ENCODE peak calls at places on chromosomes 16 and 17, in ten cellular contexts. Q is lower leg skin; E is activated T-cell treated with anti-CD3 and anti-CD28 coated beads, Interleukin-2, amount 50 U/mL, for 24 hours; T is mesothelial cell of epicardium; S is GM10248; I is BJ; L is cardiac muscle cell; F is T-helper 9 cell; D is mesenteric fat pad; R is uterus. Y is an unnamed sample.

GRCh38 chr17:31078290-31078689 is 16.5 kb upstream of the NF1 start:
- DNase-seq in Q (no peak), E (no peak), T (no peak), S (no peak), I (no peak), L (no peak), F (no peak), D (no peak), R (no peak), Y (no peak)

GRCh38 chr16:62665269-62665668 is 629.0 kb upstream of the CDH8 start:
- DNase-seq in Q (no peak), E (no peak), T (no peak), S (no peak), I (no peak), L (no peak), F (no peak), D (no peak), R (no peak), Y (no peak)

GRCh38 chr17:41967141-41967920 is 736 bp downstream of the CNP start:
- DNase-seq in Q (no peak), E (no peak), T (no peak), S (peak), I (no peak), L (peak), F (no peak), D (no peak), R (no peak), Y (peak)

GRCh38 chr17:79953335-79953734 is 82.3 kb downstream of the TBC1D16 start:
- DNase-seq in Q (no peak), E (no peak), T (no peak), S (no peak), I (no peak), L (no peak), F (no peak), D (no peak), R (no peak), Y (no peak)

GRCh38 chr17:65644545-65644944 is 83.1 kb upstream of the AXIN2 start:
- DNase-seq in Q (no peak), E (no peak), T (no peak), S (no peak), I (no peak), L (no peak), F (no peak), D (no peak), R (no peak), Y (no peak)

GRCh38 chr17:979539-980405 is at the start of gene NXN:
- DNase-seq in Q (peak), E (peak), T (peak), S (peak), I (no peak), L (peak), F (peak), D (peak), R (peak), Y (peak)

GRCh38 chr17:1180958-1181768 is 1.4 kb upstream of the ABR start:
- DNase-seq in Q (no peak), E (no peak), T (no peak), S (peak), I (no peak), L (peak), F (no peak), D (no peak), R (no peak), Y (no peak)

GRCh38 chr16:29862383-29862883 is 593 bp downstream of the CDIPT start:
- DNase-seq in Q (no peak), E (no peak), T (no peak), S (no peak), I (no peak), L (peak), F (no peak), D (no peak), R (no peak), Y (no peak)

GRCh38 chr16:2782583-2783351 is 4.6 kb downstream of the PRSS33 start:
- DNase-seq in Q (no peak), E (no peak), T (no peak), S (no peak), I (no peak), L (no peak), F (no peak), D (peak), R (no peak), Y (peak)

GRCh38 chr17:2542056-2542455 is 30.4 kb upstream of the METTL16 start:
- DNase-seq in Q (no peak), E (no peak), T (no peak), S (no peak), I (no peak), L (no peak), F (no peak), D (no peak), R (no peak), Y (no peak)

GRCh38 chr17:5629133-5629532 is 44.8 kb upstream of the NLRP1 start:
- DNase-seq in Q (no peak), E (no peak), T (no peak), S (no peak), I (no peak), L (no peak), F (no peak), D (no peak), R (no peak), Y (no peak)

GRCh38 chr17:7351665-7352558 is at the start of gene KCTD11:
- DNase-seq in Q (peak), E (peak), T (peak), S (peak), I (peak), L (peak), F (peak), D (peak), R (peak), Y (peak)

GRCh38 chr16:54936979-54937672 is 6.5 kb downstream of the IRX5 start:
- DNase-seq in Q (peak), E (peak), T (peak), S (no peak), I (no peak), L (peak), F (no peak), D (no peak), R (no peak), Y (peak)

GRCh38 chr17:76506408-76507328 is 5.4 kb upstream of the RHBDF2 start:
- DNase-seq in Q (peak), E (peak), T (peak), S (peak), I (no peak), L (peak), F (peak), D (peak), R (peak), Y (peak)

GRCh38 chr17:39687101-39687545 is 734 bp downstream of the PGAP3 start:
- DNase-seq in Q (no peak), E (no peak), T (no peak), S (no peak), I (no peak), L (no peak), F (no peak), D (no peak), R (no peak), Y (no peak)

GRCh38 chr16:87713469-87714229 is 52.1 kb downstream of the KLHDC4 start:
- DNase-seq in Q (no peak), E (peak), T (no peak), S (no peak), I (no peak), L (no peak), F (peak), D (no peak), R (no peak), Y (peak)

GRCh38 chr16:81483064-81483969 is 38.7 kb downstream of the CMIP start:
- DNase-seq in Q (no peak), E (no peak), T (no peak), S (no peak), I (no peak), L (no peak), F (no peak), D (no peak), R (no peak), Y (no peak)

GRCh38 chr16:50400967-50401348 is 32.2 kb upstream of the BRD7 start:
- DNase-seq in Q (peak), E (no peak), T (no peak), S (no peak), I (no peak), L (no peak), F (no peak), D (no peak), R (no peak), Y (no peak)

GRCh38 chr17:49204521-49204920 is 5.9 kb downstream of the GNGT2 start:
- DNase-seq in Q (no peak), E (no peak), T (no peak), S (no peak), I (no peak), L (no peak), F (no peak), D (no peak), R (no peak), Y (no peak)

GRCh38 chr16:4505356-4506153 is 29.4 kb downstream of the HMOX2 start:
- DNase-seq in Q (no peak), E (peak), T (no peak), S (peak), I (no peak), L (no peak), F (peak), D (no peak), R (no peak), Y (peak)

GRCh38 chr16:82027629-82028035 is 7.4 kb upstream of the HSD17B2 start:
- DNase-seq in Q (no peak), E (no peak), T (no peak), S (no peak), I (no peak), L (no peak), F (no peak), D (no peak), R (no peak), Y (no peak)

GRCh38 chr17:13598353-13599167 is 3.2 kb downstream of the HS3ST3A1 start:
- DNase-seq in Q (no peak), E (no peak), T (no peak), S (no peak), I (no peak), L (no peak), F (no peak), D (no peak), R (no peak), Y (no peak)

Y was measured in activated effector memory CD4-positive, alpha-beta T cell treated with anti-CD3 and anti-CD28 coated beads, Interleukin-2, amount 50 U/mL, for 16 hours.